ENCODE peak calls at places on chromosomes 7 and 10, in four cellular contexts. Q is dorsolateral prefrontal cortex, R is astrocyte of the spinal cord, F is heart right ventricle. D is an unnamed sample.

GRCh38 chr7:21407806-21408480 is 19.9 kb upstream of the SP4 start:
- DNase-seq in R (no peak), Q (no peak), F (no peak), D (no peak)

GRCh38 chr7:73896454-73896853 is 35.5 kb downstream of the TMEM270 start:
- DNase-seq in R (peak; percentile 21), F (no peak), Q (no peak), D (no peak)

GRCh38 chr10:29897999-29898716 is 161.2 kb downstream of the JCAD start:
- DNase-seq in Q (no peak), R (no peak), F (no peak), D (no peak)

GRCh38 chr7:69903410-69903809 is 305.1 kb downstream of the AUTS2 start:
- DNase-seq in R (no peak), Q (no peak), F (no peak), D (no peak)

GRCh38 chr7:55245271-55245723 is 119.8 kb upstream of the LANCL2 start:
- DNase-seq in Q (no peak), R (peak; percentile 93), F (no peak), D (no peak)

GRCh38 chr7:31047747-31048146 is 4.4 kb upstream of the ADCYAP1R1 start:
- DNase-seq in Q (no peak), F (no peak), R (no peak), D (no peak)

GRCh38 chr7:119660085-119660484 is 612.9 kb upstream of the KCND2 start:
- DNase-seq in Q (no peak), F (no peak), R (no peak), D (no peak)

GRCh38 chr7:129721139-129721538 is 109.6 kb downstream of the NRF1 start:
- DNase-seq in F (no peak), R (no peak), Q (no peak), D (no peak)

GRCh38 chr10:50554995-50555568 is 68.7 kb downstream of the SGMS1 start:
- DNase-seq in R (peak; percentile 31), F (no peak), Q (no peak), D (no peak)

GRCh38 chr10:33334839-33335549 is 527 bp upstream of the NRP1 start:
- DNase-seq in R (peak; percentile 94), Q (peak; percentile 57), F (peak; percentile 82), D (peak; percentile 67)

GRCh38 chr7:88040694-88041093 is 106.6 kb downstream of the ADAM22 start:
- DNase-seq in Q (no peak), F (no peak), R (peak; percentile 64), D (no peak)

GRCh38 chr10:126670886-126671285 is 393 bp upstream of the C10orf90 start:
- DNase-seq in Q (peak; percentile 77), F (no peak), R (no peak), D (no peak)

GRCh38 chr10:70558871-70559810 is 43.4 kb downstream of the PRF1 start:
- DNase-seq in F (peak; percentile 75), R (peak; percentile 72), Q (no peak), D (peak; percentile 57)

GRCh38 chr10:11165591-11166543 is 148.2 kb downstream of the CELF2 start:
- DNase-seq in R (no peak), F (peak; percentile 61), Q (no peak), D (no peak)

GRCh38 chr7:81273601-81274397 is 354.9 kb upstream of the SEMA3C start:
- DNase-seq in Q (no peak), R (no peak), F (no peak), D (no peak)

GRCh38 chr7:79050592-79050991 is 402.9 kb downstream of the MAGI2 start:
- DNase-seq in R (peak; percentile 78), F (no peak), Q (no peak), D (no peak)

GRCh38 chr7:74039337-74039736 is 11.4 kb downstream of the ELN start:
- DNase-seq in R (no peak), Q (no peak), F (no peak), D (no peak)

GRCh38 chr7:18553585-18554055 is 58.1 kb downstream of the HDAC9 start:
- DNase-seq in F (no peak), Q (no peak), R (no peak), D (no peak)

GRCh38 chr7:101632641-101633040 is 3.5 kb upstream of the MYL10 start:
- DNase-seq in Q (no peak), F (no peak), R (no peak), D (no peak)

GRCh38 chr10:67917683-67918082 is 33.2 kb downstream of the SIRT1 start:
- DNase-seq in Q (no peak), R (no peak), F (no peak), D (no peak)

GRCh38 chr10:96910488-96911395 is 78.6 kb downstream of the LCOR start:
- DNase-seq in R (peak; percentile 38), F (no peak), Q (no peak), D (no peak)
- TF ChIP-seq CTCF in R (peak; percentile 67), F (peak; percentile 62), Q (peak; percentile 61), D (peak; percentile 29)

GRCh38 chr10:97685395-97685958 is 1.6 kb downstream of the AVPI1 start:
- DNase-seq in F (no peak), R (peak; percentile 25), Q (no peak), D (peak; percentile 48)
- TF ChIP-seq CTCF in F (no peak), R (peak; percentile 41), Q (no peak), D (peak; percentile 8)

GRCh38 chr10:101031796-101032636 is 982 bp downstream of the SFXN3 start:
- DNase-seq in F (peak; percentile 86), Q (peak; percentile 89), R (peak; percentile 80), D (peak; percentile 66)

GRCh38 chr10:101030492-101031127 is 319 bp downstream of the PDZD7 start:
- DNase-seq in Q (no peak), R (no peak), F (no peak), D (peak; percentile 23)

GRCh38 chr10:101031128-101031795 is at the start of the genes PDZD7 and SFXN3:
- DNase-seq in F (peak; percentile 99), Q (peak; percentile 97), R (peak; percentile 94), D (peak; percentile 98)

GRCh38 chr10:101028446-101029244 is 2.3 kb downstream of the PDZD7 start:
- DNase-seq in R (no peak), Q (no peak), F (no peak), D (no peak)

DNA sequence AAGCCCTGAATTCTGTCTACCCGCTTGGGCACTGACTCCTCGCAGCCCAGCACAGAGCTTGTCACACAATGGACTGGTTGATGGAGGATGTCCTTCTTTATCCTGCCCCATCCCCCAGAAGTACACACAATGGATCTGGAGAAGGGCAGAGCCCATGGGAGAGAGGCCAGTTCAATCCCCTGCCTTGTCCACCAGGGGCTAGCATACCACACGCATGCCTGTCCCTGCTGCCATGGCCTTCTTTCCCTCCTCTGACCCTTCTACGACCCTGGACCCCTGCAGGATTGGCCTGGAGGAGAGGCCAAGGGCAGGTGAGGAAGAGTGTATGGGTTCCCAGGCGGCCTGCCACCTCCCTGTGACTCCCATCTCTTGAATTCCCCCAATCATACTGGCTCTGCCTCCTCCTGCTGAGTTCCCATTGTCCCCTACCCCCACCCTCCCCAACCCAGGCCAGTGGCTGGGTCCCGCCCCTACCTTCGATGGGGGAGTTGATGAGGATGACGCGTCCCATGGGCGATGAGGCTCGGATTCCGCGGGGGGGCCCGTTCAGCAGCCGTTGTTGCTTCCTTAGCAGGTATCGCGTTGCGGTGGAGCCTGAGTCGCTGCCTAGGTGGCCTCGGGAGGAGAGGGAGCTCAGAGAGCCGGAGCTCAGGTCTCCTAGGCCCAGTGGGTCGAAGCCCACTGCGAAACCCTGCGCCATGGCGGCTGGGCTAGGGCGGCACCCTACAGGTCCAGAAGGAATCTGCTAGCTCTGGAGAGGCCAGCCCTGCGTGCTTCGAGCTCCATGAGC is 1.2 kb downstream of the PDZD7 start:
- DNase-seq in R (no peak), Q (no peak), F (no peak), D (no peak)
- TF ChIP-seq CTCF in R (peak; percentile 25), Q (no peak), F (no peak), D (no peak)

DNA sequence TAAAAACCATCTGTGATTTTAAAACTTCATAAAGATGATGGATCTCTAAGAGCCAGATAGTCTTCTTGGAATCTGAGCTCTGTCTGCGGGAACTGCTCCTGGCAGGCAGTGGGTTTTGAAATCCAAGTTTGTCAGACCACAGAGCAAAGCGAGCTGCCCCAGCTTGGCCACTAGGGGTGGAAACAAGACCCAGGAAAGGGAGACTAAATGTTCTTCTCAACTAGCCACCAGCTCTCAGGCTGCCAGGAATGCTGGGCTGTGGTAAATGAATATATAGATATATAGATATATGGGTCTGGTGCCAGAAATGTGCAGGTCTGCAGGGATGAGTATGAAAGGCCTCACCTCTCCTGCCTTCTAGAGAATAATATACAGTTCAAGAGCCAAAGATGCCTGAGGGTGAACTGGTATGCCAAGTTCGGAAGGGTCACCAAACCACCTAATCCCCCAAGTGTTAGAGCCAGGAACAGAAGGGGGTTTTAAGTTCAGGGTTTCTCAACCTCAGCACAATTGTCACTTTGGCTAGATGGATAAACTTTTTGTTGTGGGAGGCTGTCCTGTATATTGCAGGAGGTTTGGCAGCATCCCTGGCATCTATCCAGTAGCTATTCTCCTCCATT is 208.7 kb downstream of the KCNMA1 start:
- DNase-seq in Q (no peak), R (peak; percentile 81), F (no peak), D (no peak)
- TF ChIP-seq CTCF in Q (peak; percentile 24), R (peak; percentile 89), F (peak; percentile 38), D (peak; percentile 65)

GRCh38 chr10:137031-137430 is 1.8 kb downstream of the ZMYND11 start:
- DNase-seq in Q (no peak), F (no peak), R (peak; percentile 7), D (no peak)
- TF ChIP-seq CTCF in Q (no peak), F (peak; percentile 22), R (peak; percentile 46), D (peak; percentile 19)

DNA sequence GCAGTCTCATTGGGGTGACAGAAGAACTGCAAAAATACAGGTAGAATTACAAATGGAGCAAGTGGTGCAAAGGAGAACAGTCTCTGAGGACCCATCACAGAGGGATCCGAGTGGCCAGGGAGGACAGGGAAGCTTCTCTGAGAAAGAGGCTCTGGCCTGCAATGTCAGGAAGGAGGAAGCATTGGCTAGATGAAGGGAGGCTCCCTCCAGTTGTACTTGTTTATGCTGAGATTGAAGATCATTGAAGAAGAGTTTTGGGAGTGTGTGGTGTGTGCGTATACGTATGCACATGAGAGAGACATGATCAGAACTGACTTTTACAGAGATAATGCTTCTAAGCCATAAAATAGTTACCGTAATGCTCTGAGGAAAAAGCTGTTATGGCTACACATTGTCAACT is 274.7 kb upstream of the FZD8 start:
- DNase-seq in R (peak; percentile 38), F (no peak), Q (no peak), D (no peak)
- TF ChIP-seq CTCF in R (peak; percentile 36), F (peak; percentile 48), Q (no peak), D (no peak)

GRCh38 chr7:4129481-4130122 is 552.5 kb upstream of the FOXK1 start:
- DNase-seq in F (no peak), Q (no peak), R (no peak), D (no peak)
- TF ChIP-seq CTCF in F (no peak), Q (no peak), R (no peak), D (no peak)

D was measured in pancreas.